ENCODE peak calls at places on chromosome 20, in six cellular contexts. One of them, this sample, is unnamed.

GRCh38 chr20:13458860-13459451 is 179.8 kb downstream of the TASP1 start:
- DNase-seq in NT2/D1: peak; percentile 8
- DNase-seq in suprapubic skin: no peak
- DNase-seq in H1: no peak
- DNase-seq in pancreas: no peak
- DNase-seq in psoas muscle: no peak
- DNase-seq in this sample: no peak

GRCh38 chr20:8996817-8997512 is 71.9 kb upstream of the PLCB4 start:
- DNase-seq in suprapubic skin: no peak
- DNase-seq in NT2/D1: no peak
- DNase-seq in psoas muscle: no peak
- DNase-seq in H1: no peak
- DNase-seq in pancreas: no peak
- DNase-seq in this sample: no peak

GRCh38 chr20:21503345-21503744 is 10.5 kb downstream of the NKX2-2 start:
- DNase-seq in suprapubic skin: no peak
- DNase-seq in H1: no peak
- DNase-seq in NT2/D1: no peak
- DNase-seq in psoas muscle: no peak
- DNase-seq in pancreas: no peak
- DNase-seq in this sample: peak; percentile 49

GRCh38 chr20:38882600-38882999 is 43.6 kb upstream of the FAM83D start:
- DNase-seq in psoas muscle: no peak
- DNase-seq in pancreas: no peak
- DNase-seq in H1: no peak
- DNase-seq in suprapubic skin: no peak
- DNase-seq in NT2/D1: no peak
- DNase-seq in this sample: no peak

GRCh38 chr20:25247100-25247665 is 702 bp upstream of the PYGB start:
- DNase-seq in pancreas: no peak
- DNase-seq in NT2/D1: no peak
- DNase-seq in psoas muscle: peak; percentile 73
- DNase-seq in suprapubic skin: no peak
- DNase-seq in H1: no peak
- DNase-seq in this sample: peak; percentile 71

GRCh38 chr20:11711214-11711613 is 206.5 kb upstream of the BTBD3 start:
- DNase-seq in psoas muscle: no peak
- DNase-seq in suprapubic skin: no peak
- DNase-seq in H1: no peak
- DNase-seq in pancreas: no peak
- DNase-seq in NT2/D1: no peak
- DNase-seq in this sample: no peak

GRCh38 chr20:8309638-8310037 is 177.6 kb downstream of the PLCB1 start:
- DNase-seq in psoas muscle: no peak
- DNase-seq in NT2/D1: peak; percentile 22
- DNase-seq in H1: no peak
- DNase-seq in pancreas: no peak
- DNase-seq in suprapubic skin: no peak
- DNase-seq in this sample: no peak

GRCh38 chr20:50568549-50568942 is 58.4 kb downstream of the PTPN1 start:
- DNase-seq in psoas muscle: no peak
- DNase-seq in H1: no peak
- DNase-seq in pancreas: no peak
- DNase-seq in suprapubic skin: no peak
- DNase-seq in NT2/D1: no peak
- DNase-seq in this sample: no peak

GRCh38 chr20:51631011-51631950 is 88.8 kb upstream of the NFATC2 start:
- DNase-seq in pancreas: no peak
- DNase-seq in NT2/D1: no peak
- DNase-seq in H1: no peak
- DNase-seq in psoas muscle: peak; percentile 82
- DNase-seq in suprapubic skin: peak; percentile 86
- DNase-seq in this sample: no peak

GRCh38 chr20:973785-974194 is 28.3 kb downstream of the RSPO4 start:
- DNase-seq in pancreas: no peak
- DNase-seq in H1: no peak
- DNase-seq in NT2/D1: peak; percentile 28
- DNase-seq in psoas muscle: no peak
- DNase-seq in suprapubic skin: no peak
- DNase-seq in this sample: peak; percentile 41

GRCh38 chr20:49508435-49509199 is 26.1 kb upstream of the KCNB1 start:
- DNase-seq in suprapubic skin: no peak
- DNase-seq in psoas muscle: no peak
- DNase-seq in pancreas: no peak
- DNase-seq in H1: no peak
- DNase-seq in NT2/D1: peak; percentile 50
- DNase-seq in this sample: no peak

GRCh38 chr20:35600176-35600995 is 15.2 kb upstream of the SPAG4 start:
- DNase-seq in H1: no peak
- DNase-seq in pancreas: peak; percentile 71
- DNase-seq in psoas muscle: peak; percentile 50
- DNase-seq in suprapubic skin: no peak
- DNase-seq in NT2/D1: no peak
- DNase-seq in this sample: no peak

GRCh38 chr20:24978493-24978892 is 14.1 kb downstream of the APMAP start:
- DNase-seq in NT2/D1: no peak
- DNase-seq in H1: no peak
- DNase-seq in suprapubic skin: peak; percentile 22
- DNase-seq in pancreas: no peak
- DNase-seq in psoas muscle: peak; percentile 79
- DNase-seq in this sample: no peak

GRCh38 chr20:51541189-51542032 is 1.1 kb downstream of the NFATC2 start:
- DNase-seq in suprapubic skin: peak; percentile 87
- DNase-seq in H1: no peak
- DNase-seq in pancreas: peak; percentile 91
- DNase-seq in NT2/D1: no peak
- DNase-seq in psoas muscle: peak; percentile 80
- DNase-seq in this sample: peak; percentile 76

GRCh38 chr20:17835240-17835940 is 133.2 kb downstream of the SNX5 start:
- DNase-seq in suprapubic skin: peak; percentile 87
- DNase-seq in H1: no peak
- DNase-seq in psoas muscle: peak; percentile 79
- DNase-seq in NT2/D1: no peak
- DNase-seq in pancreas: no peak
- DNase-seq in this sample: no peak

GRCh38 chr20:2709205-2709981 is 16.8 kb downstream of the EBF4 start:
- DNase-seq in psoas muscle: no peak
- DNase-seq in pancreas: no peak
- DNase-seq in suprapubic skin: no peak
- DNase-seq in NT2/D1: no peak
- DNase-seq in H1: no peak
- DNase-seq in this sample: no peak

GRCh38 chr20:6886065-6886729 is 118.7 kb downstream of the BMP2 start:
- DNase-seq in suprapubic skin: no peak
- DNase-seq in pancreas: no peak
- DNase-seq in H1: no peak
- DNase-seq in NT2/D1: peak; percentile 28
- DNase-seq in psoas muscle: no peak
- DNase-seq in this sample: no peak

GRCh38 chr20:63567132-63567381 is 7.0 kb downstream of the HELZ2 start:
- DNase-seq in suprapubic skin: no peak
- DNase-seq in NT2/D1: no peak
- DNase-seq in pancreas: peak; percentile 81
- DNase-seq in psoas muscle: no peak
- DNase-seq in H1: no peak
- DNase-seq in this sample: no peak

GRCh38 chr20:60371456-60371855 is 413.2 kb downstream of the CDH26 start:
- DNase-seq in psoas muscle: no peak
- DNase-seq in suprapubic skin: no peak
- DNase-seq in pancreas: no peak
- DNase-seq in NT2/D1: no peak
- DNase-seq in H1: no peak
- DNase-seq in this sample: no peak

GRCh38 chr20:35151739-35152138 is 4.6 kb upstream of the EDEM2 start:
- DNase-seq in pancreas: no peak
- DNase-seq in H1: no peak
- DNase-seq in suprapubic skin: no peak
- DNase-seq in NT2/D1: no peak
- DNase-seq in psoas muscle: no peak
- DNase-seq in this sample: no peak

GRCh38 chr20:46353506-46354206 is 45.4 kb upstream of the CDH22 start:
- DNase-seq in H1: no peak
- DNase-seq in psoas muscle: no peak
- DNase-seq in pancreas: no peak
- DNase-seq in suprapubic skin: no peak
- DNase-seq in NT2/D1: no peak
- DNase-seq in this sample: no peak

GRCh38 chr20:2137552-2138201 is 36.0 kb downstream of the STK35 start:
- DNase-seq in suprapubic skin: no peak
- DNase-seq in NT2/D1: no peak
- DNase-seq in H1: no peak
- DNase-seq in psoas muscle: no peak
- DNase-seq in pancreas: no peak
- DNase-seq in this sample: no peak

GRCh38 chr20:44215125-44215524 is 4.6 kb upstream of the OSER1 start:
- DNase-seq in H1: no peak
- DNase-seq in psoas muscle: peak; percentile 79
- DNase-seq in NT2/D1: no peak
- DNase-seq in pancreas: peak; percentile 68
- DNase-seq in suprapubic skin: peak; percentile 64
- DNase-seq in this sample: peak; percentile 67

GRCh38 chr20:11901127-11901526 is 16.6 kb upstream of the BTBD3 start:
- DNase-seq in NT2/D1: no peak
- DNase-seq in H1: no peak
- DNase-seq in pancreas: no peak
- DNase-seq in psoas muscle: no peak
- DNase-seq in suprapubic skin: no peak
- DNase-seq in this sample: no peak

GRCh38 chr20:4781637-4782349 is 60.1 kb downstream of the PRND start:
- DNase-seq in suprapubic skin: no peak
- DNase-seq in pancreas: no peak
- DNase-seq in psoas muscle: no peak
- DNase-seq in NT2/D1: no peak
- DNase-seq in H1: no peak
- DNase-seq in this sample: no peak
- H3K36me3 ChIP-seq in suprapubic skin: peaks cover 29% of the 10 kb centered on the region
- H3K36me3 ChIP-seq in pancreas: no peaks in the 10 kb centered on the region
- H3K36me3 ChIP-seq in psoas muscle: peaks cover 2% of the 10 kb centered on the region
- H3K36me3 ChIP-seq in NT2/D1: peaks cover 12% of the 10 kb centered on the region
- H3K36me3 ChIP-seq in H1: no peaks in the 10 kb centered on the region
- H3K36me3 ChIP-seq in this sample: peaks cover 67% of the 10 kb centered on the region

DNA sequence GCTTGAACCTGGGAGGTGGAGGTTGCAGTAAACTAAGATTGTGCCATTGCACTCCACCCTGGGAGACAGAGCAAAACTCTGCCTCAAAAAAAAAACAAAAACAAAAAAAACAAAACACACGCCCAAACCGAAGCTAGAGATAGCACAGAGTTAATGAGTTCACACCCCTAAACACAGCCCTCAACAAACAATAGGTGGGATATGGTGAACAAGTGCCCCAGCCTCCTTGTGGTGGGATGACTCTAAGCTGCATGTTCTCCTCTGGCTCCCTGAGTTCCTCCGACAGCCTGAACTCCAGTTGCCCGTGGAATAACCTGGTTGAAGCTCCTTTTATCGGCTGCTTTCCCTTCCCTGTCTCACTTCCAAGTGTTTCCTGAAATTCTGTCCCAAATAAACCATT is 22.1 kb upstream of the DSN1 start:
- DNase-seq in pancreas: no peak
- DNase-seq in psoas muscle: no peak
- DNase-seq in NT2/D1: no peak
- DNase-seq in H1: no peak
- DNase-seq in suprapubic skin: no peak
- DNase-seq in this sample: no peak
- H3K36me3 ChIP-seq in pancreas: peaks cover 7% of the 10 kb centered on the region
- H3K36me3 ChIP-seq in psoas muscle: no peaks in the 10 kb centered on the region
- H3K36me3 ChIP-seq in NT2/D1: peaks cover 79% of the 10 kb centered on the region
- H3K36me3 ChIP-seq in H1: peaks cover 51% of the 10 kb centered on the region
- H3K36me3 ChIP-seq in suprapubic skin: peaks cover 87% of the 10 kb centered on the region
- H3K36me3 ChIP-seq in this sample: peaks cover 82% of the 10 kb centered on the region

DNA sequence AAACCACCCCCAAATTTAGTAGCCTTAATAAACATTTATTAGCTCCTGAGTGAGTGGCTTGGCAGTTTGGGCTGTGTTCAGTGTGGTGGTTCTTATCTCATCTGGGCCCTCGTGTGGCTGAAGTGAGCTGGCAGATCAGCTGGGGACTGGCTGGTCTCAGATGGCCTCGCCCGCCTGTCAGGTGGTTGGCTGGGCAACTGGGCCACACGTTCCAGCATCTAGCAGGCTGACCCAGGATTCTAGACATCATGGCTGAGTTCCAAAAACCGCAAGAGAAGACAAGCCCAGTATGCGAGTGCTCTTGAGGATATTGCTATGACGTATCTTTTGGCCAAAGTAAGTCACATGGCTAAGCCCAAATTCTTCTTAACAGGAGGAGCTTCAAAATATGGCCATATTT is 28.9 kb downstream of the EIF2S2 start:
- DNase-seq in NT2/D1: no peak
- DNase-seq in psoas muscle: peak; percentile 89
- DNase-seq in H1: no peak
- DNase-seq in pancreas: peak; percentile 83
- DNase-seq in suprapubic skin: peak; percentile 72
- DNase-seq in this sample: peak; percentile 90
- H3K36me3 ChIP-seq in NT2/D1: peaks cover 80% of the 10 kb centered on the region
- H3K36me3 ChIP-seq in psoas muscle: peaks cover 7% of the 10 kb centered on the region
- H3K36me3 ChIP-seq in H1: peaks cover 7% of the 10 kb centered on the region
- H3K36me3 ChIP-seq in pancreas: no peaks in the 10 kb centered on the region
- H3K36me3 ChIP-seq in suprapubic skin: peaks cover 63% of the 10 kb centered on the region
- H3K36me3 ChIP-seq in this sample: peaks cover 96% of the 10 kb centered on the region

GRCh38 chr20:57536759-57537724 is 12.1 kb upstream of the CTCFL start:
- DNase-seq in psoas muscle: no peak
- DNase-seq in NT2/D1: no peak
- DNase-seq in pancreas: no peak
- DNase-seq in suprapubic skin: no peak
- DNase-seq in H1: no peak
- DNase-seq in this sample: no peak

GRCh38 chr20:57531986-57532566 is 7.1 kb upstream of the CTCFL start:
- DNase-seq in NT2/D1: no peak
- DNase-seq in psoas muscle: no peak
- DNase-seq in suprapubic skin: no peak
- DNase-seq in pancreas: no peak
- DNase-seq in H1: no peak
- DNase-seq in this sample: no peak

GRCh38 chr20:57539889-57540288 is 14.9 kb upstream of the CTCFL start:
- DNase-seq in H1: no peak
- DNase-seq in suprapubic skin: no peak
- DNase-seq in psoas muscle: no peak
- DNase-seq in NT2/D1: no peak
- DNase-seq in pancreas: no peak
- DNase-seq in this sample: no peak

GRCh38 chr20:57535297-57535696 is 10.4 kb upstream of the CTCFL start:
- DNase-seq in NT2/D1: no peak
- DNase-seq in pancreas: no peak
- DNase-seq in suprapubic skin: no peak
- DNase-seq in H1: no peak
- DNase-seq in psoas muscle: no peak
- DNase-seq in this sample: no peak

DNA sequence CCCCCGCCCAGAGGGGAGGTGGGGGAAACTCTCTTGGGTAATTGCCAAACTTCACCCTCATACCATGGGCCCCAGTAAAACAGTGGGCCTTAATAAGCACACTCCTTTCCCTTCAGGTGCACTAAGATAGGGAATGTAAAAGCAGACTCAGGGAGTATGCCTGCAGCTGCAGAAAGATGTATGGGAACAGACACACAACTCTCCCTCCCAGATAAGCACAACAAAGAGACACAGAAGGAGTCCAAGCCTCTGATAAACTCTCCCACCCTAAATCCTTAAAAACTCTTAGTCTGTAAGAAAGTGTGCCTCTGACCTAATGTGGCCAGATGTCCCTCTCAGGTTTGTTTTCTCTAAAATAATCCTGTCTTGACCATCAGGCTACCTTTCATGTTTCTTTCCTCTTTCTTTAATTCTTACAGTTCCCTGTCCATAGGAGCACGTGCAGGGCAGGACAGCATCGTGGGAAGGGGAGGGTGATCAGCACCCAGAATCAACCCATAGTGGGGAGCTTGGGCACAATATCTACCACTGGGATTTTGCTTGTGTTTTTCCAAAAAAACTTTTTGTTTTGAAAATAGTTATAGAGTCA is 11.3 kb upstream of the CTCFL start:
- DNase-seq in NT2/D1: no peak
- DNase-seq in H1: no peak
- DNase-seq in pancreas: no peak
- DNase-seq in suprapubic skin: no peak
- DNase-seq in psoas muscle: no peak
- DNase-seq in this sample: no peak
- H3K36me3 ChIP-seq in NT2/D1: no peaks in the 10 kb centered on the region
- H3K36me3 ChIP-seq in H1: no peaks in the 10 kb centered on the region
- H3K36me3 ChIP-seq in pancreas: no peaks in the 10 kb centered on the region
- H3K36me3 ChIP-seq in suprapubic skin: no peaks in the 10 kb centered on the region
- H3K36me3 ChIP-seq in psoas muscle: no peaks in the 10 kb centered on the region
- H3K36me3 ChIP-seq in this sample: no peaks in the 10 kb centered on the region